ENCODE peak calls at places on chromosome 4, in eight cellular contexts. One of them, this sample, is unnamed.

GRCh38 chr4:60724623-60725022 is 475.5 kb upstream of the ADGRL3 start:
- DNase-seq in activated CD4-positive, alpha-beta T cell treated with anti-CD3 and anti-CD28 coated beads for 1 hour: no peak
- DNase-seq in left lung: no peak
- DNase-seq in cerebellum: no peak
- DNase-seq in activated T-cell treated with anti-CD3 and anti-CD28 coated beads for 24 hours: no peak
- DNase-seq in activated naive CD4-positive, alpha-beta T cell treated with anti-CD3 and anti-CD28 coated beads, Interleukin-2, amount 50 U/mL, for 16 hours: no peak
- DNase-seq in amniotic stem cell: peak
- DNase-seq in iPS DF 6.9: no peak
- DNase-seq in this sample: no peak

GRCh38 chr4:20078644-20079043 is 173.1 kb upstream of the SLIT2 start:
- DNase-seq in activated CD4-positive, alpha-beta T cell treated with anti-CD3 and anti-CD28 coated beads for 1 hour: no peak
- DNase-seq in left lung: no peak
- DNase-seq in cerebellum: no peak
- DNase-seq in activated T-cell treated with anti-CD3 and anti-CD28 coated beads for 24 hours: no peak
- DNase-seq in activated naive CD4-positive, alpha-beta T cell treated with anti-CD3 and anti-CD28 coated beads, Interleukin-2, amount 50 U/mL, for 16 hours: no peak
- DNase-seq in amniotic stem cell: no peak
- DNase-seq in iPS DF 6.9: no peak
- DNase-seq in this sample: no peak

GRCh38 chr4:73843369-73843768 is 6.9 kb downstream of the CXCL6 start:
- DNase-seq in activated CD4-positive, alpha-beta T cell treated with anti-CD3 and anti-CD28 coated beads for 1 hour: no peak
- DNase-seq in left lung: no peak
- DNase-seq in cerebellum: no peak
- DNase-seq in activated T-cell treated with anti-CD3 and anti-CD28 coated beads for 24 hours: no peak
- DNase-seq in activated naive CD4-positive, alpha-beta T cell treated with anti-CD3 and anti-CD28 coated beads, Interleukin-2, amount 50 U/mL, for 16 hours: no peak
- DNase-seq in amniotic stem cell: no peak
- DNase-seq in iPS DF 6.9: no peak
- DNase-seq in this sample: no peak

GRCh38 chr4:147362868-147363440 is 117.9 kb upstream of the EDNRA start:
- DNase-seq in activated CD4-positive, alpha-beta T cell treated with anti-CD3 and anti-CD28 coated beads for 1 hour: no peak
- DNase-seq in left lung: no peak
- DNase-seq in cerebellum: no peak
- DNase-seq in activated T-cell treated with anti-CD3 and anti-CD28 coated beads for 24 hours: no peak
- DNase-seq in activated naive CD4-positive, alpha-beta T cell treated with anti-CD3 and anti-CD28 coated beads, Interleukin-2, amount 50 U/mL, for 16 hours: no peak
- DNase-seq in amniotic stem cell: no peak
- DNase-seq in iPS DF 6.9: no peak
- DNase-seq in this sample: no peak

GRCh38 chr4:6288342-6288741 is 18.7 kb downstream of the WFS1 start:
- DNase-seq in activated CD4-positive, alpha-beta T cell treated with anti-CD3 and anti-CD28 coated beads for 1 hour: no peak
- DNase-seq in left lung: no peak
- DNase-seq in cerebellum: no peak
- DNase-seq in activated T-cell treated with anti-CD3 and anti-CD28 coated beads for 24 hours: no peak
- DNase-seq in activated naive CD4-positive, alpha-beta T cell treated with anti-CD3 and anti-CD28 coated beads, Interleukin-2, amount 50 U/mL, for 16 hours: no peak
- DNase-seq in amniotic stem cell: no peak
- DNase-seq in iPS DF 6.9: no peak
- DNase-seq in this sample: no peak

GRCh38 chr4:78265006-78265405 is 207.9 kb downstream of the FRAS1 start:
- DNase-seq in activated CD4-positive, alpha-beta T cell treated with anti-CD3 and anti-CD28 coated beads for 1 hour: no peak
- DNase-seq in left lung: no peak
- DNase-seq in cerebellum: no peak
- DNase-seq in activated T-cell treated with anti-CD3 and anti-CD28 coated beads for 24 hours: no peak
- DNase-seq in activated naive CD4-positive, alpha-beta T cell treated with anti-CD3 and anti-CD28 coated beads, Interleukin-2, amount 50 U/mL, for 16 hours: no peak
- DNase-seq in amniotic stem cell: no peak
- DNase-seq in iPS DF 6.9: no peak
- DNase-seq in this sample: no peak

GRCh38 chr4:147985376-147985775 is 253.5 kb downstream of the ARHGAP10 start:
- DNase-seq in activated CD4-positive, alpha-beta T cell treated with anti-CD3 and anti-CD28 coated beads for 1 hour: no peak
- DNase-seq in left lung: no peak
- DNase-seq in cerebellum: peak
- DNase-seq in activated T-cell treated with anti-CD3 and anti-CD28 coated beads for 24 hours: no peak
- DNase-seq in activated naive CD4-positive, alpha-beta T cell treated with anti-CD3 and anti-CD28 coated beads, Interleukin-2, amount 50 U/mL, for 16 hours: no peak
- DNase-seq in amniotic stem cell: no peak
- DNase-seq in iPS DF 6.9: no peak
- DNase-seq in this sample: no peak

GRCh38 chr4:74932010-74932409 is 906 bp upstream of the PARM1 start:
- DNase-seq in activated CD4-positive, alpha-beta T cell treated with anti-CD3 and anti-CD28 coated beads for 1 hour: no peak
- DNase-seq in left lung: no peak
- DNase-seq in cerebellum: no peak
- DNase-seq in activated T-cell treated with anti-CD3 and anti-CD28 coated beads for 24 hours: no peak
- DNase-seq in activated naive CD4-positive, alpha-beta T cell treated with anti-CD3 and anti-CD28 coated beads, Interleukin-2, amount 50 U/mL, for 16 hours: no peak
- DNase-seq in amniotic stem cell: no peak
- DNase-seq in iPS DF 6.9: no peak
- DNase-seq in this sample: no peak

This sample was measured in activated effector memory CD4-positive, alpha-beta T cell treated with anti-CD3 and anti-CD28 coated beads, Interleukin-2, amount 50 U/mL, for 16 hours.